ENCODE peak calls at places on chromosomes 7 and 10, in six cellular contexts. One of them, this sample, is unnamed.

GRCh38 chr7:147547252-147547897 is 1043.2 kb upstream of the C7orf33 start:
- DNase-seq in fibroblast of lung: peak; percentile 4
- DNase-seq in K562: no peak
- DNase-seq in HCT116: no peak
- DNase-seq in PC-3: peak; percentile 66
- DNase-seq in neural progenitor cell: peak; percentile 64
- DNase-seq in this sample: no peak

GRCh38 chr7:37467017-37467416 is 18.4 kb upstream of the ELMO1 start:
- DNase-seq in fibroblast of lung: no peak
- DNase-seq in K562: no peak
- DNase-seq in HCT116: no peak
- DNase-seq in PC-3: no peak
- DNase-seq in neural progenitor cell: no peak
- DNase-seq in this sample: no peak

GRCh38 chr10:52631146-52631545 is 141.4 kb downstream of the MBL2 start:
- DNase-seq in fibroblast of lung: no peak
- DNase-seq in K562: no peak
- DNase-seq in HCT116: no peak
- DNase-seq in PC-3: no peak
- DNase-seq in neural progenitor cell: no peak
- DNase-seq in this sample: no peak

GRCh38 chr7:143331179-143331825 is 15.4 kb downstream of the CLCN1 start:
- DNase-seq in fibroblast of lung: peak; percentile 90
- DNase-seq in K562: no peak
- DNase-seq in HCT116: no peak
- DNase-seq in PC-3: peak; percentile 94
- DNase-seq in neural progenitor cell: no peak
- DNase-seq in this sample: no peak

GRCh38 chr10:124648738-124649137 is 95.4 kb downstream of the FAM53B start:
- DNase-seq in fibroblast of lung: peak; percentile 87
- DNase-seq in K562: peak; percentile 60
- DNase-seq in HCT116: no peak
- DNase-seq in PC-3: no peak
- DNase-seq in neural progenitor cell: no peak
- DNase-seq in this sample: peak; percentile 93

GRCh38 chr10:77943086-77943901 is 16.7 kb upstream of the DLG5 start:
- DNase-seq in fibroblast of lung: peak; percentile 86
- DNase-seq in K562: no peak
- DNase-seq in HCT116: peak; percentile 57
- DNase-seq in PC-3: peak; percentile 99
- DNase-seq in neural progenitor cell: no peak
- DNase-seq in this sample: no peak

GRCh38 chr10:52326382-52326781 is 12.3 kb downstream of the DKK1 start:
- DNase-seq in fibroblast of lung: no peak
- DNase-seq in K562: no peak
- DNase-seq in HCT116: no peak
- DNase-seq in PC-3: peak; percentile 40
- DNase-seq in neural progenitor cell: no peak
- DNase-seq in this sample: no peak

GRCh38 chr10:105017116-105017515 is 376.0 kb downstream of the SORCS3 start:
- DNase-seq in fibroblast of lung: peak; percentile 83
- DNase-seq in K562: no peak
- DNase-seq in HCT116: no peak
- DNase-seq in PC-3: no peak
- DNase-seq in neural progenitor cell: no peak
- DNase-seq in this sample: no peak

GRCh38 chr10:104081998-104082397 is 3.7 kb downstream of the COL17A1 start:
- DNase-seq in fibroblast of lung: no peak
- DNase-seq in K562: no peak
- DNase-seq in HCT116: no peak
- DNase-seq in PC-3: no peak
- DNase-seq in neural progenitor cell: no peak
- DNase-seq in this sample: no peak

GRCh38 chr7:109529712-109530111 is 960.0 kb downstream of the DNAJB9 start:
- DNase-seq in fibroblast of lung: no peak
- DNase-seq in K562: no peak
- DNase-seq in HCT116: no peak
- DNase-seq in PC-3: no peak
- DNase-seq in neural progenitor cell: no peak
- DNase-seq in this sample: no peak

GRCh38 chr7:151844080-151844827 is 32.7 kb downstream of the PRKAG2 start:
- DNase-seq in fibroblast of lung: peak; percentile 75
- DNase-seq in K562: no peak
- DNase-seq in HCT116: no peak
- DNase-seq in PC-3: peak; percentile 88
- DNase-seq in neural progenitor cell: no peak
- DNase-seq in this sample: no peak

GRCh38 chr10:132230557-132231210 is 43.9 kb downstream of the DPYSL4 start:
- DNase-seq in fibroblast of lung: no peak
- DNase-seq in K562: no peak
- DNase-seq in HCT116: no peak
- DNase-seq in PC-3: no peak
- DNase-seq in neural progenitor cell: no peak
- DNase-seq in this sample: no peak

GRCh38 chr10:123354521-123354920 is 200.3 kb downstream of the BUB3 start:
- DNase-seq in fibroblast of lung: no peak
- DNase-seq in K562: no peak
- DNase-seq in HCT116: no peak
- DNase-seq in PC-3: no peak
- DNase-seq in neural progenitor cell: no peak
- DNase-seq in this sample: no peak

GRCh38 chr7:179948-180694 is 12.2 kb upstream of the FAM20C start:
- DNase-seq in fibroblast of lung: no peak
- DNase-seq in K562: no peak
- DNase-seq in HCT116: no peak
- DNase-seq in PC-3: no peak
- DNase-seq in neural progenitor cell: no peak
- DNase-seq in this sample: no peak

GRCh38 chr10:44386546-44387052 is 1.7 kb upstream of the CXCL12 start:
- DNase-seq in fibroblast of lung: peak; percentile 61
- DNase-seq in K562: peak; percentile 89
- DNase-seq in HCT116: no peak
- DNase-seq in PC-3: peak; percentile 73
- DNase-seq in neural progenitor cell: peak; percentile 89
- DNase-seq in this sample: peak; percentile 19

GRCh38 chr7:135980665-135981180 is 3.6 kb upstream of the MTPN start:
- DNase-seq in fibroblast of lung: peak; percentile 85
- DNase-seq in K562: no peak
- DNase-seq in HCT116: no peak
- DNase-seq in PC-3: peak; percentile 38
- DNase-seq in neural progenitor cell: no peak
- DNase-seq in this sample: peak; percentile 77

GRCh38 chr7:13990319-13990983 is 985 bp upstream of the ETV1 start:
- DNase-seq in fibroblast of lung: peak; percentile 71
- DNase-seq in K562: no peak
- DNase-seq in HCT116: no peak
- DNase-seq in PC-3: peak; percentile 54
- DNase-seq in neural progenitor cell: peak; percentile 81
- DNase-seq in this sample: no peak

GRCh38 chr7:87882538-87882937 is 6.2 kb downstream of the DBF4 start:
- DNase-seq in fibroblast of lung: no peak
- DNase-seq in K562: no peak
- DNase-seq in HCT116: no peak
- DNase-seq in PC-3: no peak
- DNase-seq in neural progenitor cell: no peak
- DNase-seq in this sample: no peak

GRCh38 chr7:32066441-32066840 is 3.8 kb downstream of the PDE1C start:
- DNase-seq in fibroblast of lung: no peak
- DNase-seq in K562: no peak
- DNase-seq in HCT116: no peak
- DNase-seq in PC-3: no peak
- DNase-seq in neural progenitor cell: no peak
- DNase-seq in this sample: no peak

GRCh38 chr7:10121641-10122040 is 852.0 kb upstream of the PHF14 start:
- DNase-seq in fibroblast of lung: no peak
- DNase-seq in K562: no peak
- DNase-seq in HCT116: no peak
- DNase-seq in PC-3: no peak
- DNase-seq in neural progenitor cell: peak; percentile 35
- DNase-seq in this sample: no peak

GRCh38 chr7:101363734-101364374 is 1.2 kb downstream of the COL26A1 start:
- DNase-seq in fibroblast of lung: peak; percentile 45
- DNase-seq in K562: peak; percentile 93
- DNase-seq in HCT116: peak; percentile 15
- DNase-seq in PC-3: peak; percentile 65
- DNase-seq in neural progenitor cell: peak; percentile 89
- DNase-seq in this sample: peak; percentile 61

GRCh38 chr7:20260219-20260618 is 43.0 kb upstream of the MACC1 start:
- DNase-seq in fibroblast of lung: peak; percentile 95
- DNase-seq in K562: no peak
- DNase-seq in HCT116: no peak
- DNase-seq in PC-3: no peak
- DNase-seq in neural progenitor cell: no peak
- DNase-seq in this sample: no peak

GRCh38 chr10:99870051-99870730 is 87.8 kb downstream of the ABCC2 start:
- DNase-seq in fibroblast of lung: peak; percentile 75
- DNase-seq in K562: no peak
- DNase-seq in HCT116: no peak
- DNase-seq in PC-3: no peak
- DNase-seq in neural progenitor cell: no peak
- DNase-seq in this sample: peak; percentile 73

GRCh38 chr7:65006094-65006992 is at the start of gene ERV3-1:
- DNase-seq in fibroblast of lung: peak; percentile 93
- DNase-seq in K562: peak; percentile 98
- DNase-seq in HCT116: peak; percentile 91
- DNase-seq in PC-3: peak; percentile 91
- DNase-seq in neural progenitor cell: peak; percentile 97
- DNase-seq in this sample: peak; percentile 97

GRCh38 chr7:158238616-158239289 is 348.9 kb downstream of the PTPRN2 start:
- DNase-seq in fibroblast of lung: no peak
- DNase-seq in K562: no peak
- DNase-seq in HCT116: no peak
- DNase-seq in PC-3: no peak
- DNase-seq in neural progenitor cell: no peak
- DNase-seq in this sample: no peak

GRCh38 chr10:8247191-8247590 is 192.7 kb downstream of the GATA3 start:
- DNase-seq in fibroblast of lung: no peak
- DNase-seq in K562: no peak
- DNase-seq in HCT116: no peak
- DNase-seq in PC-3: no peak
- DNase-seq in neural progenitor cell: no peak
- DNase-seq in this sample: no peak
- H3K27me3 ChIP-seq in fibroblast of lung: no peaks in the 10 kb centered on the region
- H3K27me3 ChIP-seq in K562: no peaks in the 10 kb centered on the region
- H3K27me3 ChIP-seq in HCT116: no peaks in the 10 kb centered on the region
- H3K27me3 ChIP-seq in PC-3: no peaks in the 10 kb centered on the region
- H3K27me3 ChIP-seq in neural progenitor cell: no peaks in the 10 kb centered on the region
- H3K27me3 ChIP-seq in this sample: no peaks in the 10 kb centered on the region

GRCh38 chr7:47771301-47771989 is 176.8 kb downstream of the PKD1L1 start:
- DNase-seq in fibroblast of lung: peak; percentile 89
- DNase-seq in K562: no peak
- DNase-seq in HCT116: no peak
- DNase-seq in PC-3: no peak
- DNase-seq in neural progenitor cell: no peak
- DNase-seq in this sample: no peak

GRCh38 chr7:47776335-47776734 is 171.9 kb downstream of the PKD1L1 start:
- DNase-seq in fibroblast of lung: peak; percentile 57
- DNase-seq in K562: no peak
- DNase-seq in HCT116: no peak
- DNase-seq in PC-3: peak; percentile 74
- DNase-seq in neural progenitor cell: no peak
- DNase-seq in this sample: no peak

GRCh38 chr7:47772492-47772891 is 175.8 kb downstream of the PKD1L1 start:
- DNase-seq in fibroblast of lung: no peak
- DNase-seq in K562: no peak
- DNase-seq in HCT116: no peak
- DNase-seq in PC-3: no peak
- DNase-seq in neural progenitor cell: no peak
- DNase-seq in this sample: no peak

GRCh38 chr7:47775238-47775637 is 173.0 kb downstream of the PKD1L1 start:
- DNase-seq in fibroblast of lung: no peak
- DNase-seq in K562: no peak
- DNase-seq in HCT116: no peak
- DNase-seq in PC-3: no peak
- DNase-seq in neural progenitor cell: no peak
- DNase-seq in this sample: no peak

DNA sequence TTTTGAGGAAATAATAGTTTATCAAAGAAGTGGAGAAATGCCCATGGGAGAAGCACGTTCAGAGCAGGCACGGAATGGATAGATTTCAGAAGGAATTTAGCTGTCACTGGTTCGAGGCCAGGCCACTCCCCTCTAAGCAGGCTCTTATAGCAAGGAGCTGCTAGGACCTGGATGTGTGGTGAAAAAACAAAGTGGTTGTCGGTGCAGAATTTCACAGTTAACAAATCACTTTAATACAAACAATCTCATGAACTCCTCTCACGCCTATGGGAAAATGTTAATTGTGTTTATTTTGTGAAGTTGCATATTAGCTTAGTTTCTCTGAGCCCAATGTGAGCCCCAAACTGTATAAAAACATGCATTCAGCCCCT is 176.3 kb downstream of the PKD1L1 start:
- DNase-seq in fibroblast of lung: peak; percentile 69
- DNase-seq in K562: no peak
- DNase-seq in HCT116: no peak
- DNase-seq in PC-3: no peak
- DNase-seq in neural progenitor cell: no peak
- DNase-seq in this sample: no peak
- TF ChIP-seq EZH2 in fibroblast of lung: no peak
- TF ChIP-seq EZH2 in K562: no peak
- TF ChIP-seq EZH2 in HCT116: no peak
- TF ChIP-seq EZH2 in PC-3: no peak
- TF ChIP-seq EZH2 in neural progenitor cell: no peak
- TF ChIP-seq EZH2 in this sample: no peak

GRCh38 chr10:69571618-69572158 is 1.5 kb downstream of the NEUROG3 start:
- DNase-seq in fibroblast of lung: no peak
- DNase-seq in K562: no peak
- DNase-seq in HCT116: no peak
- DNase-seq in PC-3: no peak
- DNase-seq in neural progenitor cell: peak; percentile 60
- DNase-seq in this sample: no peak

GRCh38 chr10:69573056-69573806 is at the start of gene NEUROG3:
- DNase-seq in fibroblast of lung: no peak
- DNase-seq in K562: peak; percentile 29
- DNase-seq in HCT116: no peak
- DNase-seq in PC-3: no peak
- DNase-seq in neural progenitor cell: peak; percentile 65
- DNase-seq in this sample: no peak

GRCh38 chr10:69570050-69570816 is 3.0 kb downstream of the NEUROG3 start:
- DNase-seq in fibroblast of lung: no peak
- DNase-seq in K562: no peak
- DNase-seq in HCT116: no peak
- DNase-seq in PC-3: no peak
- DNase-seq in neural progenitor cell: no peak
- DNase-seq in this sample: no peak

GRCh38 chr10:69574571-69574978 is 1.4 kb upstream of the NEUROG3 start:
- DNase-seq in fibroblast of lung: no peak
- DNase-seq in K562: no peak
- DNase-seq in HCT116: no peak
- DNase-seq in PC-3: no peak
- DNase-seq in neural progenitor cell: peak; percentile 73
- DNase-seq in this sample: no peak

GRCh38 chr10:69572159-69573055 is 815 bp downstream of the NEUROG3 start:
- DNase-seq in fibroblast of lung: peak; percentile 5
- DNase-seq in K562: no peak
- DNase-seq in HCT116: no peak
- DNase-seq in PC-3: no peak
- DNase-seq in neural progenitor cell: peak; percentile 60
- DNase-seq in this sample: no peak
- H3K27me3 ChIP-seq in fibroblast of lung: peaks cover 77% of the 10 kb centered on the region
- H3K27me3 ChIP-seq in K562: peaks cover 83% of the 10 kb centered on the region
- H3K27me3 ChIP-seq in HCT116: peaks cover 24% of the 10 kb centered on the region
- H3K27me3 ChIP-seq in PC-3: peaks cover 93% of the 10 kb centered on the region
- H3K27me3 ChIP-seq in neural progenitor cell: peaks cover 100% of the 10 kb centered on the region
- H3K27me3 ChIP-seq in this sample: peaks cover 9% of the 10 kb centered on the region

GRCh38 chr7:7335909-7336308 is 153.6 kb downstream of the C1GALT1 start:
- DNase-seq in fibroblast of lung: no peak
- DNase-seq in K562: no peak
- DNase-seq in HCT116: no peak
- DNase-seq in PC-3: no peak
- DNase-seq in neural progenitor cell: no peak
- DNase-seq in this sample: no peak
- TF ChIP-seq EZH2 in fibroblast of lung: no peak
- TF ChIP-seq EZH2 in K562: no peak
- TF ChIP-seq EZH2 in HCT116: no peak
- TF ChIP-seq EZH2 in PC-3: no peak
- TF ChIP-seq EZH2 in neural progenitor cell: no peak
- TF ChIP-seq EZH2 in this sample: no peak

This sample was measured in DND-41.